ENCODE peak calls at places on chromosome 9, in five cellular contexts. D is T-helper 9 cell, V is fibroblast of gingiva, A is kidney, C is A549. N is an unnamed sample.

GRCh38 chr9:37528652-37529072 is 42.9 kb downstream of the POLR1E start:
- DNase-seq in A (no peak), C (no peak), D (no peak), V (no peak), N (no peak)

GRCh38 chr9:135602789-135603481 is 36.4 kb downstream of the GLT6D1 start:
- DNase-seq in C (peak; percentile 39), D (peak; percentile 54), V (no peak), A (no peak), N (no peak)

GRCh38 chr9:112752334-112753110 is 2.0 kb downstream of the SNX30 start:
- DNase-seq in A (no peak), V (no peak), D (no peak), C (no peak), N (no peak)

GRCh38 chr9:77464591-77465125 is 183.5 kb downstream of the GNA14 start:
- DNase-seq in V (peak; percentile 11), C (no peak), D (no peak), A (no peak), N (no peak)

GRCh38 chr9:71647094-71647591 is 121.2 kb downstream of the CEMIP2 start:
- DNase-seq in A (peak; percentile 79), D (peak; percentile 1), V (peak; percentile 57), C (no peak), N (no peak)

GRCh38 chr9:35756275-35756742 is 2.2 kb upstream of the MSMP start:
- DNase-seq in C (no peak), D (peak; percentile 69), V (no peak), A (peak; percentile 88), N (no peak)

GRCh38 chr9:99057665-99058625 is 47.0 kb upstream of the TGFBR1 start:
- DNase-seq in C (no peak), V (no peak), A (no peak), D (peak; percentile 56), N (no peak)

GRCh38 chr9:99690573-99690972 is 131.1 kb upstream of the NR4A3 start:
- DNase-seq in C (no peak), V (no peak), A (no peak), D (no peak), N (no peak)

GRCh38 chr9:113373255-113373654 is 3.5 kb downstream of the HDHD3 start:
- DNase-seq in A (no peak), C (no peak), V (no peak), D (no peak), N (no peak)

GRCh38 chr9:108478871-108479332 is 376.9 kb downstream of the ACTL7B start:
- DNase-seq in C (peak; percentile 25), D (no peak), A (no peak), V (peak; percentile 87), N (peak; percentile 25)

GRCh38 chr9:15736569-15736968 is 183.7 kb downstream of the CCDC171 start:
- DNase-seq in D (no peak), A (no peak), V (no peak), C (no peak), N (no peak)

GRCh38 chr9:92964981-92965758 is 17.8 kb downstream of the FGD3 start:
- DNase-seq in V (no peak), D (no peak), A (peak; percentile 81), C (no peak), N (no peak)

GRCh38 chr9:115590016-115590415 is 472.1 kb upstream of the TNC start:
- DNase-seq in V (peak; percentile 93), A (no peak), D (no peak), C (peak; percentile 12), N (no peak)

GRCh38 chr9:126491256-126491879 is 122.4 kb upstream of the LMX1B start:
- DNase-seq in D (peak; percentile 39), C (no peak), V (peak; percentile 50), A (peak; percentile 3), N (peak; percentile 46)

N was measured in HepG2.